ENCODE peak calls at places on chromosome 15, in seven cellular contexts. J is ascending aorta, E is neural progenitor cell, V is Peyer's patch, I is tibial artery, B is A549, Z is GM23338. Y is an unnamed sample.

GRCh38 chr15:28969511-28970085 is 83.8 kb downstream of the APBA2 start:
- DNase-seq in V (peak; percentile 21), E (no peak), J (no peak), Z (no peak), I (no peak), B (no peak), Y (no peak)

GRCh38 chr15:81419304-81419943 is 45.4 kb upstream of the TMC3 start:
- DNase-seq in B (no peak), E (peak; percentile 63), I (no peak), Z (peak; percentile 83), V (no peak), J (no peak), Y (no peak)

GRCh38 chr15:46786886-46787285 is 930.4 kb upstream of the SEMA6D start:
- DNase-seq in J (no peak), Z (peak; percentile 6), B (no peak), I (no peak), E (peak; percentile 36), V (no peak), Y (no peak)

GRCh38 chr15:78168591-78168990 is 19.4 kb downstream of the IDH3A start:
- DNase-seq in Z (no peak), V (no peak), B (no peak), E (no peak), I (no peak), J (no peak), Y (no peak)

GRCh38 chr15:78419331-78419730 is 18.7 kb upstream of the IREB2 start:
- DNase-seq in V (peak; percentile 71), J (no peak), B (no peak), E (no peak), I (no peak), Z (no peak), Y (no peak)

GRCh38 chr15:29656636-29657475 is 165.4 kb downstream of the TJP1 start:
- DNase-seq in E (peak; percentile 86), J (no peak), V (no peak), Z (peak; percentile 92), B (peak; percentile 52), I (no peak), Y (no peak)

GRCh38 chr15:81282911-81283310 is 41.0 kb downstream of the STARD5 start:
- DNase-seq in B (no peak), J (no peak), I (peak; percentile 63), E (no peak), Z (no peak), V (peak; percentile 24), Y (no peak)

GRCh38 chr15:75107905-75108838 is 84.8 kb downstream of the PPCDC start:
- DNase-seq in E (no peak), V (peak; percentile 75), J (no peak), B (peak; percentile 52), Z (no peak), I (peak; percentile 67), Y (no peak)

GRCh38 chr15:98983333-98983732 is 24.3 kb downstream of the PGPEP1L start:
- DNase-seq in Z (no peak), B (peak; percentile 85), E (no peak), I (peak; percentile 79), J (no peak), V (no peak), Y (peak; percentile 32)

GRCh38 chr15:93359037-93359779 is 270.2 kb upstream of the RGMA start:
- DNase-seq in B (no peak), I (no peak), Z (no peak), J (no peak), E (no peak), V (no peak), Y (no peak)

GRCh38 chr15:93358171-93359036 is 269.4 kb upstream of the RGMA start:
- DNase-seq in Z (peak; percentile 22), V (no peak), B (no peak), I (no peak), J (no peak), E (peak; percentile 65), Y (no peak)

GRCh38 chr15:93362821-93363220 is 273.8 kb upstream of the RGMA start:
- DNase-seq in E (peak; percentile 83), I (no peak), J (no peak), V (no peak), B (no peak), Z (peak; percentile 76), Y (no peak)

GRCh38 chr15:93359780-93360161 is 270.8 kb upstream of the RGMA start:
- DNase-seq in E (no peak), V (no peak), I (no peak), J (no peak), B (no peak), Z (no peak), Y (no peak)

DNA sequence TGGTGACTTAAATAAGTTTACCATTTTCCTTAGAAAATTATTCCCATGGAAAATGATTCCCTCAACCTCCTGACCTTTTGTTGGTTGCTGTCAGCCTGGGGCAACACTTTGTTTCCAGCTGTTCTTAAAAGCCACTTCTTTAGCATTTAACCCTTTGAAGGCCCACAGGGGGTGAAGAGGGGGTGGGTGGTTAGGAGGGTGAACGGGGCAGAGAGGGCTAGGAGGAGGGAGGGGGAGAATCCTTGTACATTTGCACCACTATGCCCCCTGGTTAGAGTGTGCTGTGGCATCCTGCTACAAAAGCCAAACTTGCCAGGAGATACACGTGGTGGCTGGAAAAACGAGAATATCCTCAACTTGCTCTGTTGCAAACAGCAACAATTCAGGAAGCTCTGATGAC is 273.2 kb upstream of the RGMA start:
- DNase-seq in I (no peak), B (no peak), V (no peak), E (peak; percentile 57), J (no peak), Z (peak; percentile 79), Y (no peak)
- H3K4me3 ChIP-seq in I (no peak overlapping the region), B (no peak overlapping the region), V (no peak overlapping the region), E (no peak overlapping the region), J (no peak overlapping the region), Z (peak overlapping the region; percentile 17), Y (no peak overlapping the region)

GRCh38 chr15:96207377-96208006 is 123.0 kb upstream of the NR2F2 start:
- DNase-seq in B (no peak), I (no peak), V (no peak), E (no peak), J (no peak), Z (no peak), Y (no peak)

GRCh38 chr15:96209285-96209735 is 121.2 kb upstream of the NR2F2 start:
- DNase-seq in I (no peak), Z (no peak), J (no peak), V (peak; percentile 47), E (no peak), B (no peak), Y (no peak)

GRCh38 chr15:96217983-96218382 is 112.5 kb upstream of the NR2F2 start:
- DNase-seq in J (no peak), I (no peak), B (no peak), V (no peak), E (no peak), Z (no peak), Y (no peak)

GRCh38 chr15:96213896-96214295 is 116.6 kb upstream of the NR2F2 start:
- DNase-seq in Z (no peak), J (no peak), I (no peak), V (no peak), B (no peak), E (no peak), Y (no peak)

GRCh38 chr15:96213045-96213444 is 117.5 kb upstream of the NR2F2 start:
- DNase-seq in B (no peak), E (no peak), I (no peak), J (no peak), V (no peak), Z (no peak), Y (no peak)
- H3K27ac ChIP-seq in B (no peak overlapping the region), E (no peak overlapping the region), I (no peak overlapping the region), J (no peak overlapping the region), V (no peak overlapping the region), Z (no peak overlapping the region), Y (no peak overlapping the region)

GRCh38 chr15:60395276-60396011 is 2.3 kb downstream of the ANXA2 start:
- DNase-seq in B (no peak), E (peak; percentile 63), I (no peak), J (no peak), Z (no peak), V (no peak), Y (no peak)
- H3K4me3 ChIP-seq in B (peak overlapping the region; percentile 88), E (no peak overlapping the region), I (peak overlapping the region; percentile 96), J (peak overlapping the region; percentile 87), Z (no peak overlapping the region), V (no peak overlapping the region), Y (peak overlapping the region; percentile 99)

GRCh38 chr15:89167267-89168176 is 53.9 kb downstream of the RLBP1 start:
- DNase-seq in V (no peak), J (peak; percentile 59), B (peak; percentile 48), E (no peak), I (peak; percentile 78), Z (no peak), Y (no peak)
- H3K27ac ChIP-seq in V (no peak overlapping the region), J (peak overlapping the region; percentile 83), B (peak overlapping the region; percentile 60), E (no peak overlapping the region), I (peak overlapping the region; percentile 70), Z (no peak overlapping the region), Y (peak overlapping the region; percentile 51)

DNA sequence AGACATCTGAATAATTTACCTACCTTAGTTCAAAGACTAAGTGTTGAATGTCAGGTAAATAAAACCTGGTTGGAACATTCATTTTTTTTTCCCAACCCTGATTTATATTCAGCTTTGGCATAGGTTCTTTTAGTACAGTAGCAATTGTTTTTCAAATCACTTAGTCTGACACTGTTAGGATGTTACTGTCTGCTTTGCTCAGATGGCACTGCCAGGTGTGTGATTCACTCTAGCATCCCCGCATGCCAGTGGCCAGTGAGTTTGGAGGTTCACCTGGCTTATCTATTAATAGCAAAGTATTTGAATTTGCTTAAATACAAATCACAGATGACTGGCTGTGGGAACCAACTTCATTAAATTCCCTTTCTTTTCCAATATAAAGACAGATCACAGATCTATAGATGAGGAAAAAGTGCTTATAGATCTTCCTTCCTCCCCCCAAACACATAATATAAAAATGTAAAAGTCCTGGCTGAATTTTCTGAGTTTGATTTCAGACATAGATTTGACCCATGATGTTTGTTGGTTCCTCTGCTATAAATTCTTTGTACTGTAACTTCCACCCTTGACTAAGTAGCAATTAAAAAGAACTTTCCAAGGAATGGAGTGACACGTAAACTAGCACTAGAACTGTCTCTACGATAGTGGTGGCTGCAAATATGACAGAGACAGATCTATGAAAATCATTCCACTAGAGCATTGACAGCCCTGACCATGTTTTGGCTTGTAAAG is 3.9 kb downstream of the THBS1 start:
- DNase-seq in B (no peak), J (no peak), I (no peak), V (no peak), E (no peak), Z (no peak), Y (no peak)
- H3K4me3 ChIP-seq in B (no peak overlapping the region), J (peak overlapping the region; percentile 66), I (peak overlapping the region; percentile 69), V (no peak overlapping the region), E (no peak overlapping the region), Z (no peak overlapping the region), Y (peak overlapping the region; percentile 61)

GRCh38 chr15:90190606-90191343 is 10.4 kb upstream of the SEMA4B start:
- DNase-seq in Z (no peak), J (no peak), V (peak; percentile 95), I (no peak), B (no peak), E (no peak), Y (no peak)
- H3K27ac ChIP-seq in Z (no peak overlapping the region), J (no peak overlapping the region), V (peak overlapping the region; percentile 90), I (peak overlapping the region; percentile 73), B (peak overlapping the region; percentile 74), E (no peak overlapping the region), Y (peak overlapping the region; percentile 89)